ENCODE peak calls at places on chromosomes 3 and 15, in nine cellular contexts. A is T-helper 9 cell, Y is body of pancreas, R is EL, G is caudate nucleus, N is NCI-H748 treated with DMSO at 0.1 percent for 48 hours, I is Caco-2, J is non-pigmented ciliary epithelial cell, Q is Caki2. O is an unnamed sample.

GRCh38 chr3:81743096-81744025 is 18.1 kb downstream of the GBE1 start:
- DNase-seq in N (no peak), I (no peak), G (no peak), Y (peak), Q (peak), A (no peak), R (peak), J (peak), O (no peak)

GRCh38 chr15:89761009-89761831 is 10.2 kb upstream of the MESP1 start:
- DNase-seq in A (no peak), G (no peak), I (no peak), N (no peak), J (no peak), R (no peak), Q (no peak), Y (peak), O (peak)

GRCh38 chr15:74040115-74040850 is 42.1 kb downstream of the GOLGA6A start:
- DNase-seq in I (no peak), A (no peak), J (peak), R (peak), G (no peak), N (no peak), Q (no peak), Y (no peak), O (no peak)

GRCh38 chr3:148556664-148557063 is 141.0 kb upstream of the AGTR1 start:
- DNase-seq in I (no peak), Q (no peak), N (no peak), G (no peak), J (no peak), R (no peak), Y (no peak), A (no peak), O (no peak)

GRCh38 chr3:105323274-105323599 is 43.5 kb upstream of the ALCAM start:
- DNase-seq in N (no peak), I (no peak), Y (no peak), A (no peak), J (no peak), G (no peak), Q (no peak), R (no peak), O (no peak)

GRCh38 chr3:69204315-69204957 is 82.0 kb upstream of the LMOD3 start:
- DNase-seq in N (no peak), J (no peak), G (no peak), A (no peak), R (no peak), Q (peak), I (no peak), Y (no peak), O (no peak)

GRCh38 chr3:81602781-81603180 is 158.7 kb downstream of the GBE1 start:
- DNase-seq in Q (no peak), N (no peak), Y (no peak), A (no peak), R (peak), I (no peak), J (no peak), G (no peak), O (no peak)

GRCh38 chr15:71669688-71670087 is 140.7 kb upstream of the NR2E3 start:
- DNase-seq in I (no peak), J (no peak), Q (no peak), G (no peak), A (no peak), N (no peak), Y (no peak), R (no peak), O (no peak)

GRCh38 chr15:63610209-63610841 is 13.1 kb downstream of the FBXL22 start:
- DNase-seq in N (peak), G (peak), Y (peak), J (peak), R (peak), Q (peak), I (peak), A (peak), O (peak)

GRCh38 chr15:41025393-41025792 is 72.1 kb downstream of the CHAC1 start:
- DNase-seq in J (no peak), A (no peak), Q (no peak), R (no peak), Y (no peak), G (no peak), N (no peak), I (no peak), O (no peak)

GRCh38 chr3:50347187-50347813 is 1.8 kb upstream of the ZMYND10 start:
- DNase-seq in A (peak), G (peak), Q (peak), Y (peak), I (peak), N (peak), J (no peak), R (peak), O (no peak)

GRCh38 chr15:52733078-52733477 is 53.9 kb upstream of the ATOSA start:
- DNase-seq in A (no peak), R (no peak), G (no peak), Q (no peak), Y (no peak), I (no peak), J (no peak), N (no peak), O (no peak)

GRCh38 chr15:25693321-25694237 is 169.5 kb downstream of the ATP10A start:
- DNase-seq in Y (no peak), J (no peak), G (no peak), R (peak), Q (no peak), I (peak), N (no peak), A (peak), O (peak)

GRCh38 chr3:111911446-111911845 is 52.4 kb downstream of the PHLDB2 start:
- DNase-seq in Q (no peak), I (no peak), Y (no peak), G (no peak), A (no peak), R (no peak), J (no peak), N (no peak), O (no peak)

O was measured in T47D.